ENCODE peak calls at places on chromosomes 4 and X, in six cellular contexts. R, U, S, Q, C and O are unnamed samples.

GRCh38 chrX:21741869-21742701 is 15.8 kb downstream of the SMPX start:
- DNase-seq in R (peak; percentile 45), U (no peak), S (no peak), Q (no peak), C (no peak), O (no peak)

GRCh38 chr4:86450861-86451260 is 91.0 kb upstream of the MAPK10 start:
- DNase-seq in R (no peak), U (no peak), S (no peak), Q (no peak), C (no peak), O (no peak)

GRCh38 chrX:110167952-110168451 is 149.9 kb downstream of the AMMECR1 start:
- DNase-seq in R (peak; percentile 53), U (no peak), S (no peak), Q (no peak), C (peak; percentile 43), O (no peak)

GRCh38 chrX:11259437-11259836 is 33.8 kb upstream of the AMELX start:
- DNase-seq in R (no peak), U (no peak), S (no peak), Q (no peak), C (no peak), O (no peak)

GRCh38 chr4:88610771-88611170 is 18.5 kb downstream of the HERC3 start:
- DNase-seq in R (peak; percentile 90), U (peak; percentile 63), S (no peak), Q (peak; percentile 31), C (no peak), O (no peak)

GRCh38 chrX:9562851-9563250 is 98.0 kb downstream of the TBL1X start:
- DNase-seq in R (peak; percentile 94), U (no peak), S (no peak), Q (peak; percentile 89), C (no peak), O (peak; percentile 36)

GRCh38 chrX:125132274-125132673 is 187.4 kb upstream of the TEX13C start:
- DNase-seq in R (no peak), U (no peak), S (no peak), Q (peak; percentile 0), C (peak; percentile 14), O (peak; percentile 11)

GRCh38 chr4:128512767-128513322 is 225.2 kb upstream of the PGRMC2 start:
- DNase-seq in R (peak; percentile 26), U (no peak), S (no peak), Q (no peak), C (no peak), O (no peak)

GRCh38 chr4:175540732-175541131 is 271.3 kb downstream of the GPM6A start:
- DNase-seq in R (no peak), U (no peak), S (no peak), Q (no peak), C (no peak), O (no peak)

GRCh38 chrX:135741192-135741715 is 26.7 kb downstream of the CT45A3 start:
- DNase-seq in R (no peak), U (no peak), S (no peak), Q (no peak), C (no peak), O (no peak)

GRCh38 chrX:9542765-9543119 is 77.9 kb downstream of the TBL1X start:
- DNase-seq in R (no peak), U (no peak), S (no peak), Q (no peak), C (no peak), O (no peak)

GRCh38 chr4:112604590-112604989 is 32.1 kb downstream of the ZGRF1 start:
- DNase-seq in R (peak; percentile 31), U (no peak), S (peak; percentile 3), Q (peak; percentile 65), C (peak; percentile 62), O (peak; percentile 74)

GRCh38 chrX:133045986-133046385 is 50.9 kb downstream of the USP26 start:
- DNase-seq in R (peak; percentile 14), U (no peak), S (no peak), Q (peak; percentile 1), C (no peak), O (peak; percentile 27)

GRCh38 chrX:74420194-74421035 is 878 bp upstream of the SLC16A2 start:
- DNase-seq in R (peak; percentile 70), U (peak; percentile 75), S (no peak), Q (peak; percentile 48), C (peak; percentile 78), O (peak; percentile 67)

GRCh38 chr4:5192271-5192670 is 141.0 kb downstream of the STK32B start:
- DNase-seq in R (no peak), U (no peak), S (no peak), Q (no peak), C (no peak), O (no peak)

GRCh38 chr4:1871471-1872021 is 353 bp downstream of the NSD2 start:
- DNase-seq in R (peak; percentile 30), U (no peak), S (no peak), Q (no peak), C (peak; percentile 85), O (peak; percentile 73)

GRCh38 chr4:102692474-102692873 is 68.3 kb downstream of the MANBA start:
- DNase-seq in R (no peak), U (no peak), S (no peak), Q (no peak), C (no peak), O (no peak)

GRCh38 chr4:94995684-94996394 is 238.1 kb downstream of the BMPR1B start:
- DNase-seq in R (peak; percentile 71), U (no peak), S (no peak), Q (peak; percentile 29), C (no peak), O (peak; percentile 20)

GRCh38 chrX:7219153-7219705 is 71.3 kb upstream of the PUDP start:
- DNase-seq in R (no peak), U (no peak), S (no peak), Q (no peak), C (no peak), O (no peak)

GRCh38 chrX:13933352-13933751 is 96.3 kb downstream of the GEMIN8 start:
- DNase-seq in R (no peak), U (no peak), S (no peak), Q (no peak), C (no peak), O (no peak)

GRCh38 chrX:15567886-15568616 is 32.7 kb downstream of the ACE2 start:
- DNase-seq in R (no peak), U (no peak), S (no peak), Q (no peak), C (no peak), O (peak; percentile 27)

GRCh38 chr4:185810746-185811508 is 1.1 kb downstream of the SORBS2 start:
- DNase-seq in R (no peak), U (no peak), S (no peak), Q (no peak), C (no peak), O (no peak)

GRCh38 chr4:84497835-84498202 is 1.3 kb downstream of the NKX6-1 start:
- DNase-seq in R (no peak), U (no peak), S (no peak), Q (no peak), C (no peak), O (no peak)

GRCh38 chr4:84498203-84499026 is 677 bp downstream of the NKX6-1 start:
- DNase-seq in R (peak; percentile 30), U (no peak), S (no peak), Q (peak; percentile 7), C (peak; percentile 46), O (peak; percentile 34)

GRCh38 chr4:84496356-84497219 is 2.5 kb downstream of the NKX6-1 start:
- DNase-seq in R (no peak), U (no peak), S (no peak), Q (no peak), C (peak; percentile 42), O (no peak)

GRCh38 chr4:84495448-84496221 is 3.5 kb downstream of the NKX6-1 start:
- DNase-seq in R (no peak), U (no peak), S (no peak), Q (no peak), C (no peak), O (no peak)

GRCh38 chr4:84497220-84497834 is 1.8 kb downstream of the NKX6-1 start:
- DNase-seq in R (peak; percentile 48), U (no peak), S (no peak), Q (peak; percentile 2), C (peak; percentile 46), O (no peak)
- H3K4me3 ChIP-seq in R (no peak overlapping the region), U (peak overlapping the region; percentile 62), S (no peak overlapping the region), Q (no peak overlapping the region), C (no peak overlapping the region), O (no peak overlapping the region)

DNA sequence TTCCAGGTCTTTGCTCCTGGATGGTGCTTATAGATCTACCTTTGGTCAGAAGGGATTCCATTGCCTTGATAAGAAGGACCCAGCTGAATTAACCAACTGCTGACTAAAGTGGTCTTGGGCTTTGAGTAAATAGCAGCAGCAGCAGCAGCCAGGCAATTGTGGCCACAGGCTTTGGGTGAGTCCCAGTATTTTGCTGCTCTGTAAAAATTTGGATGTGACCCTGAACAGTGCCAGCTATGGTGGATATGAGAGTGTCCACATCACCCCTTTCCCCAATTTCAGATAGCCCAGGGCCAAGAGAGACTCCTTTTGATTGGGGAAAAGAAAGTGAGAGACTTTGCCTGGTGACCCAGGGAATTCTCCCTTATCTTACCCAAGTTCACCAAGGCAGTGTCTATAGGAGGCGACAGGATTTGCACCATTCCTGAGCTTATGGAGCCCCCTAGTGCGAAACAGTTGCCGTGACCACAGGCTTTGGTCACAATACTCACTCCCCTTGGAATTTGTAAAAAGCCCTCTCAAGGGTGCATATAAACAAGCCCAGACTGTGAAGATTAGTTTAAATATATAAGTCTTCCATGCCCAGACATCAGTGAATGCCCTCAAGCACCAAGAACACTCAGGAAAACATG is 518.0 kb downstream of the TMA16 start:
- DNase-seq in R (peak; percentile 34), U (no peak), S (no peak), Q (no peak), C (peak; percentile 12), O (peak; percentile 59)
- TF ChIP-seq CTCF in R (peak; percentile 12), U (no peak), S (peak; percentile 40), Q (peak; percentile 14), C (peak; percentile 50), O (peak; percentile 66)

DNA sequence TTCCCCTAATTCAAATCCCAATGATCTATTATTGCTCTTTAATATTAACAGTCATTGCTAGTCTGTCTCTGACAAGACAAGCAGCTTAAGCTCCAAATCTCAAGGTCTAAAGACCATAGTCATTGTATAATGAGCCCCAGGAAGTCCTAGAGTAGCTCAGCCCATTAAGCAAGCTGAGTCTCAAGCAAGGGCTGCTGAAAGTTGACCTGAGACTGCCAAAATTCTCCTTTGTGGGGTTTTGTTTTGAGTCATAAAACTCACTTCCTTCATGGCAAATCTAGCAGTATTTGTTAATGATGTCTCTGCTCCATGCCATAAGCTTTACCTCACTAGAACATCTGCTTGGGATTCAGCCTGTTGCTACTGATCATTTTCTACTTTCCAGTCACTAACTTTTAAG is 313.2 kb downstream of the ANTXR2 start:
- DNase-seq in R (no peak), U (no peak), S (no peak), Q (no peak), C (no peak), O (no peak)
- H3K4me3 ChIP-seq in R (no peak overlapping the region), U (no peak overlapping the region), S (no peak overlapping the region), Q (no peak overlapping the region), C (no peak overlapping the region), O (no peak overlapping the region)

GRCh38 chr4:40303751-40304150 is 31.4 kb upstream of the CHRNA9 start:
- DNase-seq in R (no peak), U (no peak), S (no peak), Q (no peak), C (no peak), O (no peak)

GRCh38 chr4:40301592-40301991 is 33.5 kb upstream of the CHRNA9 start:
- DNase-seq in R (no peak), U (no peak), S (peak; percentile 85), Q (no peak), C (no peak), O (no peak)

GRCh38 chr4:40300371-40301162 is 34.6 kb upstream of the CHRNA9 start:
- DNase-seq in R (no peak), U (no peak), S (no peak), Q (no peak), C (no peak), O (no peak)

GRCh38 chr4:40299126-40299525 is 36.0 kb upstream of the CHRNA9 start:
- DNase-seq in R (no peak), U (no peak), S (no peak), Q (no peak), C (no peak), O (no peak)

GRCh38 chr4:40299704-40300336 is 35.3 kb upstream of the CHRNA9 start:
- DNase-seq in R (no peak), U (no peak), S (no peak), Q (no peak), C (no peak), O (no peak)
- TF ChIP-seq CTCF in R (no peak), U (no peak), S (no peak), Q (no peak), C (no peak), O (no peak)